ENCODE peak calls at places on chromosomes 16 and 17, in seven cellular contexts. X, B, N, L, Z, K and H are unnamed samples.

GRCh38 chr16:31090540-31090939 is 1.8 kb upstream of the PRSS53 start:
- DNase-seq in X (no peak), B (no peak), N (no peak), L (no peak), Z (no peak), K (no peak), H (no peak)

GRCh38 chr16:1989826-1990335 is at the start of gene SYNGR3:
- DNase-seq in X (peak), B (no peak), N (peak), L (no peak), Z (peak), K (no peak), H (peak)

GRCh38 chr16:4991754-4992153 is 33.6 kb downstream of the SEC14L5 start:
- DNase-seq in X (no peak), B (no peak), N (no peak), L (no peak), Z (no peak), K (no peak), H (no peak)

GRCh38 chr16:64983983-64984382 is 137.9 kb downstream of the CDH11 start:
- DNase-seq in X (no peak), B (peak), N (peak), L (no peak), Z (peak), K (peak), H (no peak)

GRCh38 chr17:42674755-42675347 is 1.9 kb downstream of the PLEKHH3 start:
- DNase-seq in X (no peak), B (no peak), N (peak), L (no peak), Z (peak), K (no peak), H (no peak)

GRCh38 chr17:48804936-48805411 is 12.1 kb downstream of the TTLL6 start:
- DNase-seq in X (peak), B (peak), N (peak), L (peak), Z (peak), K (peak), H (peak)

GRCh38 chr17:71922439-71922838 is 198.4 kb upstream of the SOX9 start:
- DNase-seq in X (no peak), B (peak), N (no peak), L (no peak), Z (no peak), K (peak), H (no peak)

GRCh38 chr17:80781188-80781577 is 210.5 kb upstream of the CHMP6 start:
- DNase-seq in X (no peak), B (no peak), N (no peak), L (no peak), Z (no peak), K (no peak), H (no peak)

GRCh38 chr17:50055055-50055425 is 870 bp upstream of the ITGA3 start:
- DNase-seq in X (no peak), B (peak), N (no peak), L (no peak), Z (peak), K (peak), H (no peak)

GRCh38 chr17:65231662-65232335 is 94.6 kb downstream of the RGS9 start:
- DNase-seq in X (peak), B (peak), N (peak), L (no peak), Z (peak), K (peak), H (peak)

GRCh38 chr17:63289931-63290330 is 156.2 kb downstream of the CYB561 start:
- DNase-seq in X (no peak), B (no peak), N (no peak), L (no peak), Z (no peak), K (no peak), H (no peak)

GRCh38 chr17:43755389-43755875 is 3.2 kb downstream of the SOST start:
- DNase-seq in X (no peak), B (peak), N (no peak), L (peak), Z (peak), K (peak), H (no peak)

GRCh38 chr16:23836404-23837291 is 865 bp downstream of the PRKCB start:
- DNase-seq in X (peak), B (no peak), N (peak), L (no peak), Z (peak), K (no peak), H (peak)

GRCh38 chr17:17414316-17414937 is 62.4 kb upstream of the MED9 start:
- DNase-seq in X (no peak), B (peak), N (no peak), L (no peak), Z (no peak), K (peak), H (no peak)

GRCh38 chr16:81431554-81432353 is 12.9 kb upstream of the CMIP start:
- DNase-seq in X (no peak), B (peak), N (no peak), L (no peak), Z (peak), K (peak), H (no peak)

GRCh38 chr16:68345351-68345810 is 34.6 kb downstream of the PRMT7 start:
- DNase-seq in X (no peak), B (no peak), N (no peak), L (no peak), Z (no peak), K (no peak), H (no peak)

GRCh38 chr16:12504312-12504711 is 299.4 kb downstream of the CPPED1 start:
- DNase-seq in X (no peak), B (peak), N (no peak), L (no peak), Z (no peak), K (no peak), H (no peak)

GRCh38 chr17:54426287-54426886 is 474.3 kb upstream of the TOM1L1 start:
- DNase-seq in X (no peak), B (no peak), N (peak), L (no peak), Z (peak), K (peak), H (no peak)
- TF ChIP-seq CTCF in X (no peak), B (no peak), N (peak), L (no peak), Z (peak), K (peak), H (peak)

GRCh38 chr17:78315355-78316114 is 44.3 kb downstream of the SOCS3 start:
- DNase-seq in X (no peak), B (peak), N (no peak), L (peak), Z (no peak), K (peak), H (peak)

GRCh38 chr17:78316867-78317816 is 42.7 kb downstream of the SOCS3 start:
- DNase-seq in X (peak), B (peak), N (no peak), L (no peak), Z (peak), K (no peak), H (peak)

GRCh38 chr17:78314683-78315354 is 45.1 kb downstream of the SOCS3 start:
- DNase-seq in X (no peak), B (no peak), N (no peak), L (no peak), Z (no peak), K (no peak), H (no peak)

GRCh38 chr17:78316115-78316866 is 43.6 kb downstream of the SOCS3 start:
- DNase-seq in X (no peak), B (no peak), N (no peak), L (no peak), Z (no peak), K (no peak), H (peak)

GRCh38 chr17:78313735-78314648 is 45.9 kb downstream of the SOCS3 start:
- DNase-seq in X (peak), B (peak), N (peak), L (peak), Z (peak), K (peak), H (peak)
- TF ChIP-seq CTCF in X (no peak), B (no peak), N (no peak), L (no peak), Z (no peak), K (peak), H (no peak)

GRCh38 chr17:29242790-29243189 is 3.9 kb upstream of the CRYBA1 start:
- DNase-seq in X (no peak), B (no peak), N (no peak), L (no peak), Z (no peak), K (no peak), H (no peak)
- TF ChIP-seq CTCF in X (no peak), B (no peak), N (no peak), L (no peak), Z (no peak), K (no peak), H (no peak)

DNA sequence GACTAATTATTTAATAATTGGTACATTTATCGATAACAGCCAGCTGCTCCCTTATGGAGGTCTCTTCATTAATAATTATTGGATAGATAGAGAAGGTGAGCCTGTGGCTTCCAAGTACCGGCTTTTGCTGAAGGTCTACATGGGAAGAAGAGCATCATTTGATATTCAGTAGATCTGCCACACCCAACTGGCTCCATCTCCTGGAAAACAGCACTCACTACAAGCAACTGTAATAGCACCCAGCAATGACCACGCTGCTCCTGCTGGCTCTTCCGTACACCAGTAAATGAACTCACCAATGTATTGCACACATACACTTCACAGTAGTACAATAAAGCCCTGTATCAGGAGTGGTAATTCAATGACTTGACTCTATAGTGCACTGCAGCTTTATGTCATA is 19.5 kb downstream of the MARVELD3 start:
- DNase-seq in X (no peak), B (peak), N (peak), L (no peak), Z (peak), K (peak), H (peak)
- TF ChIP-seq CTCF in X (peak), B (no peak), N (peak), L (no peak), Z (peak), K (peak), H (no peak)

GRCh38 chr17:82098169-82098938 is at the start of gene FASN:
- DNase-seq in X (peak), B (peak), N (peak), L (peak), Z (peak), K (peak), H (peak)
- TF ChIP-seq CTCF in X (peak), B (peak), N (peak), L (no peak), Z (peak), K (peak), H (peak)

GRCh38 chr16:55465077-55465896 is 13.7 kb upstream of the MMP2 start:
- DNase-seq in X (peak), B (peak), N (peak), L (peak), Z (peak), K (peak), H (peak)
- TF ChIP-seq CTCF in X (peak), B (peak), N (peak), L (peak), Z (peak), K (peak), H (peak)

DNA sequence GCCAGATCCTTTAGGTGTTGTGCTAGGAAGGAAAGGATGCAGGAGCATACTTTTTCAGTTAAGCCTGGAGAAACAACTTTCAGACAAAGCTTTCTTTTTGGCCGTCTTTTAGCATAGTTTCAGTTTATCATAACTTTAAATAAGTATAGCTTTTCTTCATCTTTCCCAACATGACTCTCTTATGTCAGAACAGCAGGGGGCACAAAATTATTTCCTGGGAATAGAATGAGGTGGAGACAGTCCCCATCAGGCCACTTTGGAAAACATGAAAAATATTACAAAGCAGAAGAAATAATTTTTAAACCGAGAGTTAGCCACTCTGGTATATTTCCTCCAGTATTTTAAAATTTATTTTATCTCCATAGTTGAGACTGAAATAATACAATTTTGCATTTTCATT is 387.6 kb downstream of the HAPSTR1 start:
- DNase-seq in X (no peak), B (no peak), N (no peak), L (no peak), Z (no peak), K (no peak), H (no peak)
- TF ChIP-seq CTCF in X (no peak), B (no peak), N (no peak), L (no peak), Z (no peak), K (no peak), H (no peak)

DNA sequence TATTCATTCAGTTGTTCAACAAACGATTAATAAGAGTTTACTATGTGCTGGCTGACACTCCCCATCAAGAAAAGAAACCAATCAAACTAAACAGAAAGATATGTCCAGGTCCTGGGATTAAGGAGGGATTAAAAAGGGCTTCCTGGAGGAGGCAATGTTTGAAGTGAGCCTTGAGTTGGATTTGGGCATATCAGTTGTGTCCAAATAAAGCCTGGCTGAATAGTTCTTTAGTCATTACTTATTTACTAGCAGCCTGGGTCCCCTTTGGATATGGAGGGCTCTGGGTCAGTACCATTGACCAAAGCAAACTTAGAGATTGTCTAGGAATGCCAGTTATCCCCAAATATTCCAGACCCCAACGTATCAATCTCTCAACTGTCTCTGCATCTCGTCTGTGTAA is 117.7 kb downstream of the COPRS start:
- DNase-seq in X (no peak), B (no peak), N (no peak), L (no peak), Z (no peak), K (no peak), H (no peak)
- TF ChIP-seq CTCF in X (no peak), B (no peak), N (no peak), L (no peak), Z (no peak), K (no peak), H (no peak)

DNA sequence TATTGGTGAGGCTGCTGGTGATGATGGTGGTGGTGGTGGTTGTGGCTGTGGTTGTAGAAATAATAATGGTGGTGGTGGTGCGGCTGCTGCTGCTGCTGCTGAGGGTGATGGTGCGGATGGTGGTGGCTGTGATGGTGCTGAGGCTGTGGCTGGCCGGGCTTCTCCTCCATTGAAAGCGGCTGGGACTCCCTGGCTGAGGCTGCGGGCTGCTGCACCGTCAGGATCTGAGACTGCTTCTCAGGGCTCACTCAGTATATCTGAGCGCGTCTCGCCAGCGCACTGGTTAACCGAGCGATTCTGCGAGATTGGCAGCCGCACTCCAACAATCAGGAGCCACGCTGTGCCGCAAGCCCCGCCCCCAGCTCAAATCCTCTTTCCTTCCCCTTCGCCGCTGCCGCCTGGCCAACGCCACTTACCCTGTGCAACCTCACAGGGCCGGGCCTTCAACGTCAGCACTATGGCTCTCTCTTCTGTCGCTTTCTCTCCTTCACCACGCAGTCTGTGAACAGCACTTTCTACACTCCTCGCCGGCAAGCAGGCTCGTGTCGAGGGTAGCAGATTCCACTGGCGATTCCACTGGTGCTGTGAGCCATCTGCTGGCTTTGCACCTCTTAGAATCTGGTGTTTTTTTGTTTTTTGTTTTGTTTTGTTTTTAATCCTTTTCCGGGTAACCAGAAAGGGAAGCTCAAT is at the start of gene NUFIP2:
- DNase-seq in X (peak), B (peak), N (peak), L (peak), Z (peak), K (peak), H (peak)
- TF ChIP-seq CTCF in X (no peak), B (no peak), N (no peak), L (no peak), Z (no peak), K (no peak), H (no peak)